ENCODE peak calls at places on chromosome 18, in four cellular contexts. U, D, J and R are unnamed samples.

GRCh38 chr18:51121597-51121857 is 76.0 kb downstream of the MEX3C start:
- DNase-seq in U (no peak), D (no peak), J (no peak), R (no peak)

GRCh38 chr18:10101293-10101701 is 187.5 kb downstream of the VAPA start:
- DNase-seq in U (no peak), D (peak), J (no peak), R (no peak)

GRCh38 chr18:48347756-48348326 is 61.3 kb downstream of the ZBTB7C start:
- DNase-seq in U (no peak), D (no peak), J (no peak), R (no peak)

GRCh38 chr18:77004555-77005380 is 127.8 kb downstream of the MBP start:
- DNase-seq in U (peak), D (no peak), J (no peak), R (peak)

GRCh38 chr18:5941869-5942268 is 46.5 kb upstream of the TMEM200C start:
- DNase-seq in U (no peak), D (no peak), J (no peak), R (no peak)

GRCh38 chr18:36493349-36494281 is 196.1 kb downstream of the FHOD3 start:
- DNase-seq in U (no peak), D (no peak), J (no peak), R (no peak)

GRCh38 chr18:32661486-32662299 is 111.1 kb downstream of the KLHL14 start:
- DNase-seq in U (no peak), D (no peak), J (peak), R (no peak)

GRCh38 chr18:34694611-34695165 is 15.4 kb upstream of the DTNA start:
- DNase-seq in U (no peak), D (no peak), J (no peak), R (no peak)

GRCh38 chr18:11156977-11157376 is 7.6 kb upstream of the PIEZO2 start:
- DNase-seq in U (no peak), D (no peak), J (no peak), R (no peak)

GRCh38 chr18:27847412-27847811 is 329.5 kb downstream of the CDH2 start:
- DNase-seq in U (no peak), D (peak), J (no peak), R (no peak)

GRCh38 chr18:34122724-34123334 is 101.9 kb downstream of the NOL4 start:
- DNase-seq in U (no peak), D (peak), J (no peak), R (no peak)

GRCh38 chr18:37299471-37300304 is 265.9 kb downstream of the CELF4 start:
- DNase-seq in U (no peak), D (peak), J (peak), R (no peak)

GRCh38 chr18:13221821-13222220 is 3.3 kb downstream of the LDLRAD4 start:
- DNase-seq in U (no peak), D (no peak), J (no peak), R (no peak)

GRCh38 chr18:68725341-68725740 is 10.4 kb upstream of the TMX3 start:
- DNase-seq in U (no peak), D (no peak), J (no peak), R (no peak)

GRCh38 chr18:61612517-61612916 is 279.3 kb downstream of the CDH20 start:
- DNase-seq in U (no peak), D (no peak), J (no peak), R (no peak)

GRCh38 chr18:7696846-7697245 is 129.7 kb downstream of the PTPRM start:
- DNase-seq in U (no peak), D (peak), J (no peak), R (no peak)

GRCh38 chr18:59893971-59894370 is 5.8 kb upstream of the PMAIP1 start:
- DNase-seq in U (no peak), D (no peak), J (no peak), R (no peak)

GRCh38 chr18:21742323-21742687 is 1.7 kb downstream of the MIB1 start:
- DNase-seq in U (no peak), D (no peak), J (no peak), R (no peak)

GRCh38 chr18:58054041-58054733 is 10.2 kb downstream of the NEDD4L start:
- DNase-seq in U (no peak), D (no peak), J (peak), R (no peak)

GRCh38 chr18:27017901-27018500 is 152.5 kb upstream of the AQP4 start:
- DNase-seq in U (no peak), D (no peak), J (no peak), R (no peak)

GRCh38 chr18:79067611-79068010 is 1.6 kb upstream of the ATP9B start:
- DNase-seq in U (no peak), D (no peak), J (no peak), R (no peak)

GRCh38 chr18:61651145-61651879 is 241.5 kb downstream of the RNF152 start:
- DNase-seq in U (no peak), D (no peak), J (no peak), R (no peak)

GRCh38 chr18:37166491-37166890 is 337.6 kb downstream of the KIAA1328 start:
- DNase-seq in U (no peak), D (no peak), J (peak), R (no peak)

GRCh38 chr18:48195782-48196181 is 213.4 kb downstream of the ZBTB7C start:
- DNase-seq in U (no peak), D (no peak), J (no peak), R (no peak)

GRCh38 chr18:13437801-13438506 is 219.4 kb downstream of the LDLRAD4 start:
- DNase-seq in U (no peak), D (no peak), J (no peak), R (no peak)

GRCh38 chr18:3177902-3178687 is 41.7 kb downstream of the MYOM1 start:
- DNase-seq in U (no peak), D (no peak), J (no peak), R (peak)

GRCh38 chr18:61742555-61743429 is 150.0 kb downstream of the RNF152 start:
- DNase-seq in U (no peak), D (no peak), J (no peak), R (no peak)

GRCh38 chr18:3104190-3105054 is 91.5 kb upstream of the LPIN2 start:
- DNase-seq in U (no peak), D (peak), J (peak), R (no peak)

GRCh38 chr18:34709631-34710429 is at the start of gene DTNA:
- DNase-seq in U (no peak), D (peak), J (peak), R (peak)

GRCh38 chr18:3283908-3284307 is 22.0 kb downstream of the MYL12B start:
- DNase-seq in U (no peak), D (no peak), J (no peak), R (no peak)

GRCh38 chr18:50451100-50451842 is 76.4 kb downstream of the SKA1 start:
- DNase-seq in U (no peak), D (no peak), J (peak), R (no peak)

GRCh38 chr18:38526922-38527321 is 961.3 kb upstream of the CELF4 start:
- DNase-seq in U (no peak), D (no peak), J (peak), R (no peak)

GRCh38 chr18:55780591-55781071 is 192.6 kb upstream of the TCF4 start:
- DNase-seq in U (no peak), D (no peak), J (no peak), R (no peak)

GRCh38 chr18:55779461-55779710 is 191.4 kb upstream of the TCF4 start:
- DNase-seq in U (no peak), D (no peak), J (no peak), R (no peak)

GRCh38 chr18:55778731-55779460 is 190.9 kb upstream of the TCF4 start:
- DNase-seq in U (no peak), D (no peak), J (peak), R (no peak)

GRCh38 chr18:55781481-55781957 is 193.5 kb upstream of the TCF4 start:
- DNase-seq in U (no peak), D (peak), J (no peak), R (no peak)

DNA sequence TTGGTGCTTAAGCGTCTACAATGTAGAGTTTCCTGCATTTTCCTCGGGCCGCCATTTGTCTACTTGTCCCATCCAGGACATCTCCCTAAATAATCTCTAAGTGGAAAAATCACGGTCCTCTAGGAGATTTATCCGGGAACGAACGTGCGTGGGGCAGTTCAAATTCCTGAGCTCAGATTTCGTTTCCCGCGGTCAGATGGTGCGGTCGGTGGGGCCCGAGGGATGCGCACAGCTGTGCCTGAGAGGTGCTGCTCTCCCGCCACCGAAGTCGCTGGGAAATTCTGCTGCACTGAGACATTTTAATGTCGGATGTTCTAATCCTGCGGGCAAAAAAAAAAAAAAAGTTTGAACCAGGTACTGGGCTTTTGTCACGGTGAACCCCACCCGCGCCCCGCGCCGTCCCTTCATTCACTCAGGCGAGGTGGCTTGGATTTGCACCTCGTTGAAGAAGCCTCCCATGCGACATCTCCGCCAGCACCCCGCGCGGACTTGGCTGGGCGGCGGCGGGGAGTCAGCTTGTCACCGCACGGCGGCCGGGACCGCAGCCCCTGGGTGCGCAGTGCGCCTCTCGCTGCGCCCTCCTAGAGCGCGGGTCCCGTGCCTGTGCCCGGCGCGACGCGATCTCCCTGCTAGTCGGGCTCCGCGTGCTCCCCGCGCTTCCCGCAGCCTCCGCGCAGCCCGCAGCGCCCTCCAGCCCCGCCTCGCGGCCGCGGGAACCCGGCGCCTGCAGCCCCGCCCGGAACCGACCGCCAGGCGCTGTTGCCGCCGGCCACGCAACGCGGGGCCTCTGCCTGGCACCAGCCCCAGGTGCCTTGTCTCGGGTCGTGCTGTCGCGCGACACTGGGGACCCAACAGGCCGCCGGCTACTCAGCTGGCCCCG is 192.0 kb upstream of the TCF4 start:
- DNase-seq in U (peak), D (no peak), J (no peak), R (no peak)
- TF ChIP-seq CTCF in U (peak), D (peak), J (peak), R (no peak)

GRCh38 chr18:74731097-74731496 is 133.4 kb downstream of the ZNF407 start:
- DNase-seq in U (no peak), D (peak), J (peak), R (no peak)
- TF ChIP-seq CTCF in U (no peak), D (no peak), J (no peak), R (no peak)

GRCh38 chr18:45733535-45733934 is 9.6 kb downstream of the SLC14A1 start:
- DNase-seq in U (no peak), D (no peak), J (no peak), R (no peak)
- TF ChIP-seq CTCF in U (no peak), D (no peak), J (peak), R (no peak)

GRCh38 chr18:75857558-75857957 is 430.1 kb upstream of the SMIM21 start:
- DNase-seq in U (no peak), D (no peak), J (no peak), R (no peak)

GRCh38 chr18:75854808-75855207 is 427.3 kb upstream of the SMIM21 start:
- DNase-seq in U (no peak), D (no peak), J (no peak), R (no peak)

GRCh38 chr18:75858754-75859153 is 431.3 kb upstream of the SMIM21 start:
- DNase-seq in U (no peak), D (no peak), J (no peak), R (no peak)

GRCh38 chr18:75859533-75859932 is 432.0 kb upstream of the SMIM21 start:
- DNase-seq in U (no peak), D (no peak), J (no peak), R (no peak)

DNA sequence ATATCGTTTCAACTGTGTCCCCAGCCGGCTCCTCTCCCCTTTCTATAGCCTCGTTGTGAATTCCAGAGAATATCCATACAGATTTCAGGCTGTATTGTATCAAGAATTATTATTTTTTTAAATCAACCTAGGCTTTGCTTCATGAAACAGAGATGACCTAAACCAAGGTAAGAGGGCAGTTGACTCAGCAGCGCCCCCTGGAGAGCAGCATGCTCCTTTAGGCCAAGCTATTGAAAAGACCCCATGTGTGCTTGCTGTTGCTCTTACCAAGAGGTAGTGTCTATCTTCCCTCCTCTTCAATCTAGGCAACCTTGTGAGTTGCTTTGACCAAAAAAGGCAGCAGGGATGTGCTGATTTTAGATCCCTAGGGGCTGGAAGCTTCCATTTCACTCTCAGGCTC is 426.7 kb upstream of the SMIM21 start:
- DNase-seq in U (no peak), D (no peak), J (no peak), R (no peak)
- TF ChIP-seq CTCF in U (no peak), D (peak), J (peak), R (peak)

GRCh38 chr18:63106727-63107126 is 212.8 kb downstream of the BCL2 start:
- DNase-seq in U (no peak), D (no peak), J (no peak), R (no peak)
- TF ChIP-seq CTCF in U (no peak), D (no peak), J (no peak), R (no peak)

DNA sequence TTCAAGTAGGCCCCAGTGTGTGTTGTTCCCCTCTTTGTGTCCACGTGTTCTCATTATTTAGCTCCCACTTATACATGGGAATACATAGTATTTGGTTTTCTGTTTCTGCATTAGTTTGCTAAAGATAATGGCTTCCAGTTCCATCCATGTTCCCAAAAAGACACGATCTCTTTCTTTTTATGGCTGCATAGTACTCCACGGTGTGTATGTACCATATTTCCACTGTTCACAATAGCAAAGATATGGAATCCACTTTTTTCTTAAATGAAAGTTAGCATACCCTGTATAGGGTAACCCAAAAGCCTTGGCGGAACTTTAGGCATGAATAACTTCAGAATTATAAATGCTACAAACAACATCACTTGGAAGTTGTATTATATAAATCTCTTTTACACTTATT is 83.4 kb upstream of the NDUFV2 start:
- DNase-seq in U (no peak), D (no peak), J (no peak), R (no peak)
- TF ChIP-seq CTCF in U (no peak), D (no peak), J (no peak), R (no peak)

DNA sequence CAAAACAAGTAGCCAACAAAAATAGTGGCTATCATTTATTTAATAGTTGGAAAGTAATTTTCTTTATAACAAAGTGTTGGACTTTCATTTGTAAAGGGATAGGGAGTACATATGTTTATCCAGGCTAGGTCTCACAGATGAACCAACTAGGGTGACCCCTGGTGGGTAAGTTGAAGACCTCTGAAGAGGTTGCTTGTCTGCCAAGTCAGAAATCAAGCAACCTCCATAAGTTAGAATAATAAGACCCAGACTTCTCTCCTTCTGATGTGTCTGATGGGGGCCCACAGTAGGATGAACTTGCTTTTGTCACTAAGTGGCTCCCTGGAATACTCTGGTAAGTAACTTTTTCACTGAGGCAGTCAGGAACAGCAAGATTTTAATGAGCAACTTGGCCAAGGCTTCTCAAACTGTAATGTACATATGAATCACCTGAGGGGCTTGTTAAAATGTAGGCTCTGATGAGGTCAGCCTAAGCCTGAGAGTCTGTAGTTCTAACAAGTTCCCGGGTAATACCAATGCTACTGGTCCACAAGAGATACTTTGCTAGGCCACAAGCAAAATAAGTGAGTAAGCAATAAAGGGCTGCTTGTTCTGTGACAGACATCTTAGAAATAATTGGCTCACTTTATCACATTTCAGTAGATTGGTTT is 319.6 kb downstream of the PIK3C3 start:
- DNase-seq in U (no peak), D (peak), J (peak), R (no peak)
- TF ChIP-seq CTCF in U (no peak), D (peak), J (no peak), R (no peak)

DNA sequence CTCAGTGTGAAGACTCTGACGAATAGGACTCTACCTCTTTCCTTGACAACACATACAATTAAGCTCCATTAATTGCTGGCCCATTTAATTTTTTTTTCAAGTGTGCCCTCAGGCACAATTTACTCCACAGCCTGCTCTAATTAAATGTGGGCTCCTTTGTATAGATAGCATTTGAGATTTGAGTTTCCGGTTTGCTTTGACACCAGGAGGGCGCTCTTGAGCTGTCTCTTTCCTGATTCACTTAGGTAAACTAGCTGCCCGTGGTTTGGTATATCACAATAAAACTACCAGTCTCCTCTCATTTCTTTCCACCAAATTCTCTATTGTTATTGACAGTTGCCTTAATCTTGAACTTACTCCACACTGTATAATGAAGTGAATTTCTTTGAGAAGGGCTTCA is 666.0 kb downstream of the DSC3 start:
- DNase-seq in U (no peak), D (no peak), J (no peak), R (no peak)
- TF ChIP-seq CTCF in U (no peak), D (no peak), J (peak), R (no peak)

GRCh38 chr18:31424383-31424988 is 23.1 kb upstream of the DSG3 start:
- DNase-seq in U (no peak), D (no peak), J (no peak), R (no peak)
- TF ChIP-seq CTCF in U (peak), D (peak), J (peak), R (peak)